ENCODE peak calls at places on chromosomes 3 and 15, in eight cellular contexts. V is activated naive CD4-positive, alpha-beta T cell treated with anti-CD3 and anti-CD28 coated beads, Interleukin-2, amount 10 ng/mL, durations not matched to agents 7 days and 5 days; J is fibroblast of the aortic adventitia; Q is lower lobe of right lung; G is hepatic stellate cell; E is NCI-H2081; I is stimulated activated naive CD8-positive, alpha-beta T cell treated with anti-CD3 and anti-CD28 coated beads, Interleukin-15, Interleukin-2, amounts not matched to agents 100 U/mL and 50 U/mL, for 24 hours; U is choroid plexus epithelial cell. N is an unnamed sample.

GRCh38 chr3:195549931-195550519 is 6.9 kb upstream of the PPP1R2 start:
- DNase-seq in G (no peak), E (no peak), J (no peak), Q (no peak), I (peak), U (peak), V (peak), N (no peak)

GRCh38 chr3:185837409-185837808 is 12.6 kb upstream of the IGF2BP2 start:
- DNase-seq in E (no peak), V (no peak), U (peak), J (peak), G (no peak), I (no peak), Q (no peak), N (no peak)

GRCh38 chr15:91255788-91256187 is 155.7 kb downstream of the SV2B start:
- DNase-seq in J (no peak), I (no peak), E (no peak), U (no peak), Q (no peak), V (no peak), G (no peak), N (no peak)

GRCh38 chr15:25936004-25936403 is 72.9 kb upstream of the ATP10A start:
- DNase-seq in U (no peak), G (no peak), E (no peak), I (no peak), Q (no peak), V (no peak), J (no peak), N (no peak)

GRCh38 chr3:66552846-66553245 is 52.0 kb upstream of the LRIG1 start:
- DNase-seq in U (no peak), G (no peak), I (no peak), V (no peak), E (no peak), Q (no peak), J (no peak), N (no peak)

GRCh38 chr3:44208086-44208485 is 33.6 kb upstream of the TOPAZ1 start:
- DNase-seq in U (peak), Q (no peak), G (no peak), E (no peak), J (no peak), V (no peak), I (no peak), N (no peak)

GRCh38 chr15:32636908-32637567 is 4.5 kb upstream of the SCG5 start:
- DNase-seq in E (no peak), V (no peak), Q (no peak), U (no peak), I (no peak), G (no peak), J (no peak), N (no peak)

GRCh38 chr15:81573098-81573746 is 199.2 kb upstream of the TMC3 start:
- DNase-seq in I (no peak), Q (no peak), E (no peak), G (no peak), U (no peak), J (no peak), V (no peak), N (no peak)

GRCh38 chr15:47987908-47988532 is 132.8 kb upstream of the SLC24A5 start:
- DNase-seq in U (peak), I (no peak), V (peak), Q (no peak), E (peak), J (peak), G (peak), N (peak)

GRCh38 chr3:173913397-173913796 is 515.9 kb downstream of the NLGN1 start:
- DNase-seq in I (no peak), U (peak), J (peak), Q (no peak), E (peak), G (no peak), V (no peak), N (peak)

GRCh38 chr15:82635798-82636197 is 11.4 kb downstream of the CPEB1 start:
- DNase-seq in J (no peak), Q (no peak), U (no peak), I (no peak), G (no peak), V (no peak), E (no peak), N (no peak)

GRCh38 chr3:1583044-1583443 is 490.2 kb downstream of the CNTN6 start:
- DNase-seq in U (no peak), Q (no peak), J (no peak), G (no peak), I (no peak), V (no peak), E (no peak), N (no peak)

GRCh38 chr3:150114273-150114672 is 143.6 kb upstream of the PFN2 start:
- DNase-seq in E (no peak), I (no peak), V (no peak), J (no peak), U (no peak), G (no peak), Q (no peak), N (no peak)